ENCODE peak calls at places on chromosome 7, in four cellular contexts. One of them, this sample, is unnamed.

GRCh38 chr7:33447980-33448379 is 318.6 kb downstream of the BBS9 start:
- DNase-seq in EL: no peak
- DNase-seq in GM12891: no peak
- DNase-seq in BJ: no peak
- DNase-seq in this sample: no peak

GRCh38 chr7:144391823-144392255 is 11.7 kb downstream of the NOBOX start:
- DNase-seq in EL: peak
- DNase-seq in GM12891: no peak
- DNase-seq in BJ: no peak
- DNase-seq in this sample: peak

GRCh38 chr7:133742709-133743538 is 384.2 kb upstream of the LRGUK start:
- DNase-seq in EL: peak
- DNase-seq in GM12891: no peak
- DNase-seq in BJ: no peak
- DNase-seq in this sample: peak

GRCh38 chr7:21108182-21108581 is 319.7 kb upstream of the SP4 start:
- DNase-seq in EL: no peak
- DNase-seq in GM12891: no peak
- DNase-seq in BJ: no peak
- DNase-seq in this sample: no peak

GRCh38 chr7:2640858-2641257 is 9.1 kb downstream of the TTYH3 start:
- DNase-seq in EL: no peak
- DNase-seq in GM12891: no peak
- DNase-seq in BJ: no peak
- DNase-seq in this sample: no peak

GRCh38 chr7:11726251-11727155 is 105.5 kb downstream of the THSD7A start:
- DNase-seq in EL: no peak
- DNase-seq in GM12891: no peak
- DNase-seq in BJ: peak
- DNase-seq in this sample: peak

GRCh38 chr7:46071601-46072000 is 150.5 kb upstream of the IGFBP3 start:
- DNase-seq in EL: peak
- DNase-seq in GM12891: no peak
- DNase-seq in BJ: no peak
- DNase-seq in this sample: peak

GRCh38 chr7:9097565-9098060 is 664.2 kb downstream of the NXPH1 start:
- DNase-seq in EL: no peak
- DNase-seq in GM12891: no peak
- DNase-seq in BJ: no peak
- DNase-seq in this sample: no peak

This sample was measured in epithelial cell of esophagus.